ENCODE peak calls at places on chromosomes 5 and 9, in ten cellular contexts. D is uterus, P is astrocyte, J is spleen, T is stomach, V is psoas muscle, I is right atrium auricular region, C is HCT116, K is K562, G is body of pancreas. M is an unnamed sample.

GRCh38 chr5:112186401-112186990 is 232.6 kb downstream of the EPB41L4A start:
- DNase-seq in D (no peak), P (peak; percentile 23), J (no peak), T (no peak), V (no peak), I (no peak), C (peak; percentile 53), K (no peak), G (no peak), M (no peak)

GRCh38 chr5:171596391-171596878 is 177.0 kb downstream of the FGF18 start:
- DNase-seq in D (peak; percentile 58), P (peak; percentile 92), J (no peak), T (no peak), V (peak; percentile 86), I (peak; percentile 91), C (no peak), K (no peak), G (no peak), M (peak; percentile 94)

GRCh38 chr9:69073103-69073502 is 37.6 kb downstream of the FXN start:
- DNase-seq in D (no peak), P (no peak), J (no peak), T (no peak), V (no peak), I (no peak), C (no peak), K (no peak), G (no peak), M (no peak)

GRCh38 chr9:69461084-69461483 is 136.1 kb downstream of the ENTREP1 start:
- DNase-seq in D (no peak), P (no peak), J (no peak), T (no peak), V (no peak), I (no peak), C (no peak), K (no peak), G (no peak), M (no peak)

GRCh38 chr9:3863114-3863528 is 337.3 kb upstream of the RFX3 start:
- DNase-seq in D (peak; percentile 22), P (peak; percentile 94), J (no peak), T (no peak), V (peak; percentile 52), I (peak; percentile 72), C (peak; percentile 78), K (no peak), G (no peak), M (no peak)

GRCh38 chr9:13034696-13035006 is 244.8 kb downstream of the MPDZ start:
- DNase-seq in D (no peak), P (no peak), J (no peak), T (no peak), V (no peak), I (no peak), C (no peak), K (no peak), G (no peak), M (no peak)

GRCh38 chr5:175889910-175890684 is 18.7 kb downstream of the CPLX2 start:
- DNase-seq in D (no peak), P (no peak), J (no peak), T (peak; percentile 53), V (no peak), I (no peak), C (peak; percentile 27), K (no peak), G (peak; percentile 27), M (no peak)

GRCh38 chr9:116756995-116757394 is 69.9 kb downstream of the TRIM32 start:
- DNase-seq in D (no peak), P (no peak), J (no peak), T (no peak), V (no peak), I (no peak), C (no peak), K (no peak), G (no peak), M (no peak)

GRCh38 chr5:149799119-149799623 is 69.1 kb downstream of the PPARGC1B start:
- DNase-seq in D (peak; percentile 76), P (peak; percentile 67), J (no peak), T (peak; percentile 36), V (peak; percentile 90), I (peak; percentile 71), C (no peak), K (peak; percentile 32), G (peak; percentile 23), M (no peak)

GRCh38 chr5:172052454-172053236 is 46.2 kb upstream of the FBXW11 start:
- DNase-seq in D (peak; percentile 56), P (peak; percentile 86), J (no peak), T (peak; percentile 39), V (no peak), I (peak; percentile 86), C (no peak), K (no peak), G (no peak), M (no peak)

GRCh38 chr5:104146652-104147051 is 584.1 kb upstream of the NUDT12 start:
- DNase-seq in D (no peak), P (no peak), J (no peak), T (no peak), V (no peak), I (no peak), C (no peak), K (no peak), G (no peak), M (no peak)

GRCh38 chr9:69556707-69557106 is 115.5 kb downstream of the APBA1 start:
- DNase-seq in D (no peak), P (no peak), J (no peak), T (no peak), V (no peak), I (no peak), C (no peak), K (no peak), G (no peak), M (no peak)

GRCh38 chr9:12774861-12775367 is at the start of gene LURAP1L:
- DNase-seq in D (peak; percentile 42), P (peak; percentile 75), J (no peak), T (peak; percentile 64), V (no peak), I (peak; percentile 67), C (peak; percentile 70), K (peak; percentile 4), G (peak; percentile 65), M (peak; percentile 64)

GRCh38 chr5:151037561-151038291 is 17.3 kb downstream of the GPX3 start:
- DNase-seq in D (peak; percentile 58), P (peak; percentile 64), J (peak; percentile 39), T (no peak), V (peak; percentile 71), I (no peak), C (no peak), K (no peak), G (no peak), M (peak; percentile 61)

GRCh38 chr9:116193636-116194035 is 40.0 kb downstream of the PAPPA start:
- DNase-seq in D (no peak), P (peak; percentile 81), J (no peak), T (no peak), V (no peak), I (no peak), C (no peak), K (no peak), G (no peak), M (no peak)

DNA sequence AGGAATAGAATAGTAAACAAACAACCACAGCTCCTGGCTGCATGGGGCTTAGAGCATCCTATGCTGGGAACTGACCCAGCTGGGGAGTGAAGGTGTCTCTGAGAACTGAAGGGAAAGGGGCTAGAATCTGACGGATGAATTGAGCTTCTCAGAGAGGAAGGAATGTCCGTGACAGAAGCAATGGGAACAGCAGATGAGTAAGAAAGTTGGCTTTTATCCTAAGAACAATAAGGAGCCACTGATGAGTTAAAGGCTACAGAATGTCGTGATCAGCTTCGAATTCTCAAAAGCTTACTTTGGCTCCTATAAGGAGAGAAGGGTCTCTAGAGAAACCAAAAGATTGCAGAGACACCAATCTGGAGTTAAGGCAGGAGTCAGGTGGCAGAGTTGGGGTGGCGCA is 52.6 kb downstream of the EBF1 start:
- DNase-seq in D (no peak), P (peak; percentile 65), J (no peak), T (no peak), V (no peak), I (no peak), C (no peak), K (no peak), G (no peak), M (no peak)
- H3K4me1 ChIP-seq in D (peaks cover 9% of the 10 kb centered on the region), P (peaks cover 24% of the 10 kb centered on the region), J (peaks cover 16% of the 10 kb centered on the region), T (peaks cover 16% of the 10 kb centered on the region), V (peaks cover 12% of the 10 kb centered on the region), I (peaks cover 53% of the 10 kb centered on the region), C (no peaks in the 10 kb centered on the region), K (no peaks in the 10 kb centered on the region), G (no peaks in the 10 kb centered on the region), M (peaks cover 1% of the 10 kb centered on the region)

DNA sequence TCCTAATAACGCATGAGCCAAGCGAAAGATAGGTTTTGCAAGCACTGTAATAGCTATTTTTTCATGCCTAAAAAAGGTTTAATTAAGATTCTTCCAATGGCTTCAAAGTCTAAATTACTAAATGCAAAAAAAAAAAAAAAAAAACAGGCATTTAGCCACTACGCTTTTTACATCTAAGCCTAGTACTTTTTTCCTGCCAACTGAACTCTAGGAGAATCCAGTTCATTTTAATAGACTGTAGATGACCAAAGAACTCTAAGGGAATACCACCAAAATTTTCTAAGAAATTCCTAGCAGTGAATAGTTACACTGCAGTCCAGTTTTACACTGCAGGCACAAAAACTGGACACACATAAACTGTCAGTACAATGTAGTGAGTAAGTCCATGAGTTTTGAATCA is 9.8 kb downstream of the DIAPH1 start:
- DNase-seq in D (no peak), P (no peak), J (no peak), T (no peak), V (no peak), I (no peak), C (no peak), K (no peak), G (no peak), M (no peak)
- H3K27ac ChIP-seq in D (no peak overlapping the region), P (no peak overlapping the region), J (peak overlapping the region; percentile 89), T (no peak overlapping the region), V (no peak overlapping the region), I (no peak overlapping the region), C (no peak overlapping the region), K (peak overlapping the region; percentile 86), G (peak overlapping the region; percentile 64), M (no peak overlapping the region)

GRCh38 chr9:112028242-112029221 is 131.9 kb downstream of the UGCG start:
- DNase-seq in D (no peak), P (no peak), J (no peak), T (no peak), V (no peak), I (no peak), C (no peak), K (no peak), G (no peak), M (no peak)
- H3K4me3 ChIP-seq in D (no peak overlapping the region), P (no peak overlapping the region), J (no peak overlapping the region), T (no peak overlapping the region), V (no peak overlapping the region), I (no peak overlapping the region), C (no peak overlapping the region), K (no peak overlapping the region), G (no peak overlapping the region), M (no peak overlapping the region)

DNA sequence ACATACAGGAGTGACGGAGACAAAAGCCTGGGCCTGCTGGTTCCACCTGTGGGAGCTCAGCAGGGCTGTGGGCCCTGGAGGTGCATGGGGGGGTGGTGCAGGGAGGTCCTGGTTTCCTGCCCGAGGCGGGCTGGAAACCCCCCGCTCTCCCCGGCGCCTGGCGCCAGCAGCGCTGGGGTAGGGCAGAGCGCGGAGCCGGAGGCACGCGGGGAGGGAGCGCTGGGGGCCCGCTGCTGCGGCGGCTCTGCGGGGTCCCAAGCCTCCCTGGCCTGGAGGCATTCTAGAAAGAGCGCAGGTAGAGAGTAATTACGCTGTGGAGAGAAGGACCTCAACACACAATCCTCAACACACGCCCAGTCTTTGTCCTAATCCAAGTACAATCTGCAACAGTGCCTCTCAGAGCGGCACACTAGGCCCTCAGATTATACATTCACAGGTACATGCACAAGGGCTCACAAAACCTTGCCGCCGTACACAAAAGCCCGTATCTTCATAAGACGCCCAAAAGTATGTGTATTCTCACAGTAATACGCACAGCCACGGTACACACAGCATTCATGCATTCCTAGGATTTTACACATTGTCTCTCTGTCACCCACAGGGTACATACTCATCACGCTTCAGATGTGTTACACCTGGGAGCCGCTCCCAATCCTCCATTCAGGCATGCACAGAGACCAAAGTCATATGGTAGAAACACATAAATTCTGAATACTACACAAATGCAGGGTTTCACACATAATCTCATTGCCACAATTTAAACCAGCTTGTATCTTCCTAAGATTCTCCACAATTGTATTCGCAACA is 2.1 kb upstream of the HAND1 start:
- DNase-seq in D (no peak), P (no peak), J (peak; percentile 35), T (no peak), V (peak; percentile 22), I (no peak), C (no peak), K (no peak), G (no peak), M (no peak)
- H3K4me1 ChIP-seq in D (peaks cover 22% of the 10 kb centered on the region), P (peaks cover 12% of the 10 kb centered on the region), J (peaks cover 38% of the 10 kb centered on the region), T (peaks cover 47% of the 10 kb centered on the region), V (peaks cover 49% of the 10 kb centered on the region), I (peaks cover 61% of the 10 kb centered on the region), C (no peaks in the 10 kb centered on the region), K (no peaks in the 10 kb centered on the region), G (peaks cover 72% of the 10 kb centered on the region), M (no peaks in the 10 kb centered on the region)